ENCODE peak calls at places on chromosomes 2 and 18, in seven cellular contexts. N is psoas muscle; M is Peyer's patch; B is hepatocyte; S is HL-60; J is CD8-positive, alpha-beta T cell; P is right cardiac atrium. D is an unnamed sample.

GRCh38 chr2:241315879-241316700 is at the start of gene SEPTIN2:
- DNase-seq in S (no peak), M (no peak), J (peak; percentile 85), B (peak; percentile 86), N (no peak), P (peak; percentile 85), D (peak; percentile 90)

GRCh38 chr2:147937744-147938349 is 82.7 kb downstream of the ORC4 start:
- DNase-seq in P (no peak), N (no peak), J (no peak), B (peak; percentile 61), M (no peak), S (peak; percentile 5), D (no peak)

GRCh38 chr2:204748286-204748685 is 203.0 kb downstream of the PARD3B start:
- DNase-seq in P (no peak), S (no peak), J (no peak), M (no peak), N (no peak), B (no peak), D (no peak)

GRCh38 chr2:109726666-109727270 is 67.3 kb upstream of the RGPD5 start:
- DNase-seq in B (no peak), N (no peak), J (no peak), S (no peak), P (no peak), M (peak; percentile 68), D (no peak)

GRCh38 chr2:236743623-236744280 is 174.1 kb downstream of the ACKR3 start:
- DNase-seq in S (no peak), P (no peak), N (no peak), J (no peak), B (no peak), M (no peak), D (no peak)

GRCh38 chr2:1542971-1543370 is 129.7 kb downstream of the TPO start:
- DNase-seq in M (peak; percentile 20), P (no peak), S (no peak), N (no peak), B (no peak), J (no peak), D (no peak)

GRCh38 chr2:175111200-175111657 is 56.8 kb downstream of the ATF2 start:
- DNase-seq in B (peak; percentile 41), J (no peak), M (no peak), N (no peak), P (no peak), S (peak; percentile 18), D (no peak)

GRCh38 chr2:71961289-71962027 is 186.2 kb downstream of the CYP26B1 start:
- DNase-seq in P (no peak), N (no peak), B (no peak), J (no peak), S (no peak), M (no peak), D (no peak)

GRCh38 chr2:121017411-121017810 is 267.6 kb downstream of the TFCP2L1 start:
- DNase-seq in N (no peak), P (peak; percentile 23), B (no peak), M (no peak), J (no peak), S (no peak), D (no peak)

GRCh38 chr2:219209818-219210571 is 3.4 kb downstream of the ZFAND2B start:
- DNase-seq in P (no peak), B (no peak), M (no peak), S (no peak), N (no peak), J (no peak), D (no peak)
- H3K27me3 ChIP-seq in P (no peaks in the 10 kb centered on the region), B (no peaks in the 10 kb centered on the region), M (no peaks in the 10 kb centered on the region), S (no peaks in the 10 kb centered on the region), N (no peaks in the 10 kb centered on the region), J (no peaks in the 10 kb centered on the region), D (no peaks in the 10 kb centered on the region)

DNA sequence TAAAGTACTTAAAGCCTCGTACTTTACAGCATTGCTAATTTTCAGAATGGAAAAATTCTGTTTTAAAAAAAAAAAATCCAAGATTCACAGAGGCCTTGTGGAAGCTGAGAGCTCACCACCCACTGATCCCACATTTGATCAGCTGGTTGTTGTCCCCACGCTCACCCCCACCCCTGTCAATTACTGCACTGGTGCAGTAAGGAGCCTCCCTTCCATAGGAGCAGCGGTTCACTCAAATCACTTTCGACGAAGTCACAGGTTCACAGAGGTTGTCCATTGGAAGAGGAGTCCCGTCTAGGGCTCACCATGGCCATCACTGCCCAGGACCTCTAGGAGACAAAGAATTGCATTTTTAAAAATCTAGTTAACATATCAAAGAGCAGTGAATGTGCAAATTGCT is 165.7 kb upstream of the SALL3 start:
- DNase-seq in M (no peak), J (no peak), S (no peak), N (no peak), B (no peak), P (no peak), D (no peak)
- H3K27me3 ChIP-seq in M (no peaks in the 10 kb centered on the region), J (no peaks in the 10 kb centered on the region), S (peaks cover 14% of the 10 kb centered on the region), N (peaks cover 48% of the 10 kb centered on the region), B (no peaks in the 10 kb centered on the region), P (no peaks in the 10 kb centered on the region), D (no peaks in the 10 kb centered on the region)

GRCh38 chr2:218884519-218884918 is 3.9 kb downstream of the WNT10A start:
- DNase-seq in N (peak; percentile 26), S (no peak), J (no peak), M (peak; percentile 2), B (no peak), P (no peak), D (no peak)

GRCh38 chr2:218888341-218888740 is 7.7 kb downstream of the WNT10A start:
- DNase-seq in S (no peak), N (no peak), J (no peak), P (no peak), M (no peak), B (no peak), D (no peak)

GRCh38 chr2:218886461-218886947 is 5.9 kb downstream of the WNT10A start:
- DNase-seq in N (no peak), P (no peak), S (no peak), J (no peak), B (no peak), M (peak; percentile 45), D (no peak)

GRCh38 chr2:218885981-218886447 is 5.4 kb downstream of the WNT10A start:
- DNase-seq in M (peak; percentile 4), N (no peak), J (no peak), S (no peak), B (no peak), P (no peak), D (no peak)

DNA sequence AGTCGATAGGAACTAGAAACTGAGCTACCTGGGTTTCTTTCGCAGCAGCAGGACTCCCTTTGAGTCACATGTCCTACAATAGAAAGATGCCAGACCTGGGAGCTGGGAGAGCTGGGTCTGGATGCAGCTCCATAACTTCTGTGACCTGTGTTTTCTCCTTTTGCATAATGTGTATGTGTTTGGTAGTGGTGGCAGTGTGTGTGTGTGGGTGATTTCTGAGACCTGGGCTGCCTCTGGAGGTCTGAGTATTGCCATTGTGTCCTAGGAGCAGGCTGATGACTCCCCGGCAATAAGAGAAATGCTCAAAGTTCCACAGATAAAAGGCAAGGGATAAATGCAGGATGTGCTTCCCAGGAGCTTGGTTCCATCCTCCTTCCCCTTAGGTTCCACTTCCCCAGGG is 6.4 kb downstream of the WNT10A start:
- DNase-seq in S (no peak), N (no peak), M (no peak), J (no peak), B (no peak), P (no peak), D (no peak)
- H3K27me3 ChIP-seq in S (peaks cover 25% of the 10 kb centered on the region), N (peaks cover 17% of the 10 kb centered on the region), M (no peaks in the 10 kb centered on the region), J (no peaks in the 10 kb centered on the region), B (peaks cover 37% of the 10 kb centered on the region), P (no peaks in the 10 kb centered on the region), D (no peaks in the 10 kb centered on the region)

GRCh38 chr2:54967759-54968365 is 82.4 kb downstream of the RTN4 start:
- DNase-seq in M (no peak), S (no peak), N (no peak), J (no peak), B (no peak), P (peak; percentile 55), D (no peak)

GRCh38 chr2:54968561-54969218 is 81.6 kb downstream of the RTN4 start:
- DNase-seq in P (no peak), M (no peak), B (no peak), N (peak; percentile 67), S (no peak), J (no peak), D (no peak)

GRCh38 chr2:54969940-54970338 is 80.3 kb downstream of the RTN4 start:
- DNase-seq in M (no peak), J (no peak), B (no peak), N (no peak), P (no peak), S (no peak), D (no peak)

GRCh38 chr2:54967269-54967668 is 83.0 kb downstream of the RTN4 start:
- DNase-seq in B (no peak), S (no peak), J (no peak), P (no peak), N (no peak), M (no peak), D (no peak)

DNA sequence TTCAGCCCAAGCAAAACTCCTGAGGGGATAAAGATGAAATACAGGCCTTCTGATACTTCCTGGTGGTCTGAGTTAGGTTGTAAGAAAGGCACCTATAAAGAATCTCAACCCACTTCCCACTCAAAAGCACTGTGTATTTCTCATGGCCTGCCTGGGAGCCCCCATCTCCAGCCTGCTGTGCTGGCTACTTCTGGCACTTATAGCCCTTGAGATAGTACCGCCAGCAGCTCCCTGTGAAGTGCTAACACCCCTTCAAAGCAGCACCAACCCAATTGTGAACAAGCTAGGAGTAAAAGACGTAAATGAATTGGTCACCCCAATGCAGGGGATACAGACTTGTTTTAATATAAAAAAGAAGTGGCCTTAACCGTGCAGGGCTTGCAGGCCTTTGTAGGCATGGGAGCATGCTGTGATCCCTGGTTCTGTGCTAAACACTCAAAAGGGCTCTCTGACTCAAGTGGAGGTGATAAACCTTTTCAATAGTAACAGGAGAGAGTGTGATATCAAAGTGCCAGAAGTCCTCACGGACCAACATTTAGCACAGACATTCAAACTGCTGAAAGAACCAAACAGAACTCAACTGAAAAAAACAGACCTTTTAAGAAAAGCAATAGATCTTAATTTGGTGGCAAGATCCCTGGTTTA is 80.8 kb downstream of the RTN4 start:
- DNase-seq in B (no peak), J (no peak), M (no peak), P (no peak), N (no peak), S (no peak), D (no peak)
- H3K27me3 ChIP-seq in B (no peaks in the 10 kb centered on the region), J (no peaks in the 10 kb centered on the region), M (no peaks in the 10 kb centered on the region), P (no peaks in the 10 kb centered on the region), N (no peaks in the 10 kb centered on the region), S (no peaks in the 10 kb centered on the region), D (no peaks in the 10 kb centered on the region)